ENCODE peak calls at places on chromosome 16, in nine cellular contexts. T is psoas muscle, R is HepG2, D is HFF-Myc, X is Calu3, P is RWPE1, K is kidney, L is lower lobe of right lung, W is cardiac muscle cell. C is an unnamed sample.

GRCh38 chr16:53714080-53715050 is 10.4 kb downstream of the FTO start:
- DNase-seq in D (no peak), W (peak), L (no peak), P (no peak), X (no peak), T (no peak), R (no peak), K (no peak), C (no peak)

GRCh38 chr16:47018223-47018891 is 44.9 kb upstream of the DNAJA2 start:
- DNase-seq in X (peak), D (no peak), T (no peak), W (peak), L (no peak), K (no peak), P (peak), R (peak), C (no peak)

GRCh38 chr16:85854935-85855334 is 44.0 kb upstream of the IRF8 start:
- DNase-seq in W (no peak), K (no peak), L (no peak), X (no peak), R (no peak), T (no peak), D (no peak), P (no peak), C (no peak)

GRCh38 chr16:30980434-30980833 is 4.6 kb upstream of the HSD3B7 start:
- DNase-seq in D (no peak), P (no peak), L (no peak), R (no peak), K (no peak), T (no peak), X (no peak), W (no peak), C (no peak)

GRCh38 chr16:84773312-84773711 is 46.5 kb upstream of the CRISPLD2 start:
- DNase-seq in L (no peak), D (no peak), X (no peak), R (no peak), K (no peak), P (no peak), W (no peak), T (no peak), C (no peak)

GRCh38 chr16:83318390-83318789 is 489.4 kb upstream of the HSBP1 start:
- DNase-seq in W (no peak), P (no peak), K (no peak), T (no peak), L (no peak), D (no peak), X (no peak), R (no peak), C (no peak)

GRCh38 chr16:87080571-87081167 is 236.5 kb downstream of the C16orf95 start:
- DNase-seq in D (no peak), P (no peak), T (no peak), X (no peak), W (no peak), K (no peak), L (no peak), R (no peak), C (no peak)

GRCh38 chr16:52346709-52347108 is 200.2 kb downstream of the TOX3 start:
- DNase-seq in L (no peak), T (no peak), R (no peak), X (no peak), P (no peak), D (no peak), W (no peak), K (no peak), C (no peak)

GRCh38 chr16:49120631-49121030 is 161.0 kb downstream of the CBLN1 start:
- DNase-seq in W (no peak), K (no peak), R (no peak), D (no peak), L (no peak), P (peak), X (no peak), T (no peak), C (no peak)

GRCh38 chr16:62068747-62069146 is 32.5 kb upstream of the CDH8 start:
- DNase-seq in R (peak), D (no peak), W (no peak), K (no peak), P (peak), T (no peak), X (no peak), L (no peak), C (no peak)
- TF ChIP-seq CTCF in R (peak), D (peak), W (no peak), K (no peak), P (no peak), T (no peak), X (peak), L (no peak), C (no peak)

GRCh38 chr16:56795011-56795410 is 65.1 kb downstream of the NUP93 start:
- DNase-seq in R (no peak), X (no peak), T (no peak), K (no peak), L (no peak), D (no peak), W (no peak), P (no peak), C (no peak)

GRCh38 chr16:56789360-56789759 is 59.4 kb downstream of the NUP93 start:
- DNase-seq in P (peak), R (peak), L (peak), T (no peak), D (no peak), W (peak), K (no peak), X (peak), C (no peak)

GRCh38 chr16:56797861-56798260 is 67.1 kb upstream of the SLC12A3 start:
- DNase-seq in K (no peak), X (no peak), L (no peak), D (no peak), T (no peak), R (no peak), W (no peak), P (no peak), C (no peak)

GRCh38 chr16:56792960-56793359 is 63.0 kb downstream of the NUP93 start:
- DNase-seq in X (no peak), P (no peak), W (no peak), D (no peak), T (no peak), K (no peak), L (no peak), R (no peak), C (no peak)

DNA sequence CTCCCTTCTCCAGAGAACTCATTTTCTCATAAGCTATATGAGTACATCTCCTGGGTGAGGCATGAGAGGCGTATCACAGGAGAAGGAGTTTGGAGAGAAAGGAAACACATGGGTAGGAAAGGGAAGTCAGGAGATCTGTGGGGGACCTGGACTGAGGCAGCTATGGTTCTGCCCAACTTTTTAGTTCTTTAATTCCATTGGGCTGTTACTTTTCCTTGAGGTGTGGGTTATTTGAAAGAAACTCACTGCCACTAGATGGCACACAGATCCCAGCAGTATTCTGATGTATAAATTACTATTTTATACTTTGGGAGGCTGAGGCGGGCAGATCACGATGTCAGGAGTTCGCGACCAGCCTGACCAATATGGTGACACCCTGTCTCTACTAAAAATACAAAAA is 63.6 kb downstream of the NUP93 start:
- DNase-seq in X (no peak), L (no peak), R (peak), T (no peak), P (no peak), K (no peak), W (peak), D (no peak), C (no peak)
- TF ChIP-seq CTCF in X (no peak), L (peak), R (peak), T (no peak), P (peak), K (peak), W (peak), D (peak), C (peak)

GRCh38 chr16:89507834-89508590 is at the start of gene SPG7:
- DNase-seq in P (peak), K (peak), X (peak), D (peak), R (peak), L (peak), W (peak), T (peak), C (peak)
- TF ChIP-seq CTCF in P (no peak), K (no peak), X (no peak), D (no peak), R (peak), L (no peak), W (no peak), T (no peak), C (no peak)

GRCh38 chr16:72814226-72814625 is 233.7 kb downstream of the ZFHX3 start:
- DNase-seq in R (no peak), T (no peak), X (no peak), D (no peak), L (no peak), W (no peak), P (no peak), K (no peak), C (no peak)

GRCh38 chr16:72819345-72819744 is 228.6 kb downstream of the ZFHX3 start:
- DNase-seq in T (no peak), K (no peak), R (no peak), P (peak), D (no peak), W (peak), X (no peak), L (no peak), C (no peak)

GRCh38 chr16:72821551-72821950 is 226.4 kb downstream of the ZFHX3 start:
- DNase-seq in T (no peak), P (no peak), R (no peak), D (no peak), X (no peak), L (no peak), W (no peak), K (no peak), C (no peak)

GRCh38 chr16:72815348-72816318 is 232.3 kb downstream of the ZFHX3 start:
- DNase-seq in T (no peak), W (no peak), X (no peak), P (no peak), K (no peak), R (no peak), D (no peak), L (no peak), C (no peak)

GRCh38 chr16:72818286-72818845 is 229.6 kb downstream of the ZFHX3 start:
- DNase-seq in K (no peak), P (no peak), W (no peak), R (no peak), D (no peak), X (no peak), T (no peak), L (no peak), C (no peak)
- TF ChIP-seq CTCF in K (no peak), P (no peak), W (peak), R (peak), D (no peak), X (no peak), T (no peak), L (no peak), C (no peak)

GRCh38 chr16:73173396-73173795 is 125.5 kb upstream of the ZFHX3 start:
- DNase-seq in L (no peak), K (no peak), R (no peak), P (no peak), D (peak), X (no peak), T (no peak), W (no peak), C (no peak)

GRCh38 chr16:73170587-73170986 is 122.7 kb upstream of the ZFHX3 start:
- DNase-seq in K (no peak), L (no peak), T (no peak), R (no peak), P (no peak), W (no peak), X (peak), D (no peak), C (no peak)

GRCh38 chr16:73171901-73172619 is 124.1 kb upstream of the ZFHX3 start:
- DNase-seq in W (no peak), D (no peak), L (no peak), X (no peak), T (no peak), R (no peak), P (no peak), K (no peak), C (no peak)

GRCh38 chr16:73171380-73171779 is 123.5 kb upstream of the ZFHX3 start:
- DNase-seq in T (no peak), W (no peak), R (no peak), P (peak), X (no peak), D (no peak), L (no peak), K (no peak), C (no peak)

DNA sequence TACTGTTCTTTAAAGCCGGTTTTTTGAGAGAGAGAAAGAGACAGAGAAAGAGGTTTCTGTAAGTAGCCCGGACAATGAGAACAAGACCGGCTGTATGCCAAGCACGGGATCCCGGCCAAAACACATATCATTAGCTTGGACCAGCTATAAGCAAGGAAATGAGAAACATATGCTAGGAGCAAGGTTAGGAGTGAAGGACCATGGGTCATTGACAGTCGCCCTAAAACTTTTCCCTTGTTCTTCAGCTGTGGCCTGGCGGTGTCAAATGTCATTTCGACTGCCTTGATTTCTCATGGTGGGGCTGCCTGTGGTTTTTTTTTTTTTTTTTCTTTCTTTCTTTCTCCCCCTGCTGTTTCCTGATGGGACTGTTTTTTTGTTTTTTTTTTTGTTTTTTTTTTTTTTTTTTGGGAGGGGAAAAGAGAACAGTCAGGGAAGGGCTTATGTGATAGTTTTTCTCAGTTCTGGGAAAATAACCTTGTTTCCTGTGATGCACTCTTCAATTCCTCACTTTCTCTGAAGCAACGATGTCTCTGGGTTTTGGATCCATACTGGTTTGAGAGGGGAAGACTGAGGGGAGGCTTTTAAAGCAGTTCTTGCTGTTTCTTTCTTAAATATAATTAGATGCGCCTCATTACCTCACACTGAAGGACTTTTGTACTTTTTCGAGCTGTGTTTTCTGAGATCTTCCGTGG is 124.8 kb upstream of the ZFHX3 start:
- DNase-seq in K (no peak), X (peak), L (peak), R (no peak), T (peak), P (peak), W (peak), D (peak), C (peak)
- TF ChIP-seq CTCF in K (no peak), X (peak), L (peak), R (peak), T (peak), P (no peak), W (peak), D (peak), C (peak)

GRCh38 chr16:15057755-15058417 is 2.0 kb upstream of the NTAN1 start:
- DNase-seq in T (no peak), R (no peak), L (no peak), X (no peak), D (no peak), P (no peak), K (no peak), W (no peak), C (no peak)

GRCh38 chr16:15053904-15054303 is 2.0 kb downstream of the NTAN1 start:
- DNase-seq in W (no peak), X (no peak), L (no peak), R (no peak), K (no peak), P (no peak), D (no peak), T (no peak), C (no peak)

GRCh38 chr16:15054357-15055140 is 1.3 kb downstream of the NTAN1 start:
- DNase-seq in K (no peak), P (no peak), T (no peak), R (no peak), X (no peak), W (no peak), D (no peak), L (no peak), C (no peak)

GRCh38 chr16:15052747-15053476 is 3.0 kb downstream of the NTAN1 start:
- DNase-seq in P (no peak), R (no peak), X (no peak), L (no peak), W (no peak), T (no peak), D (no peak), K (no peak), C (no peak)

GRCh38 chr16:15055141-15056053 is 477 bp downstream of the NTAN1 start:
- DNase-seq in L (peak), X (no peak), W (no peak), P (peak), D (no peak), K (peak), R (peak), T (peak), C (no peak)
- TF ChIP-seq CTCF in L (peak), X (no peak), W (no peak), P (peak), D (no peak), K (no peak), R (peak), T (no peak), C (peak)

GRCh38 chr16:66511615-66512500 is 38.1 kb downstream of the TK2 start:
- DNase-seq in W (peak), T (no peak), X (peak), D (peak), K (no peak), R (no peak), P (peak), L (no peak), C (no peak)
- TF ChIP-seq CTCF in W (peak), T (no peak), X (no peak), D (no peak), K (peak), R (peak), P (peak), L (no peak), C (no peak)